ENCODE peak calls at places on chromosome 3, in four cellular contexts. H, A, F and B are unnamed samples.

GRCh38 chr3:174125267-174125844 is 727.8 kb downstream of the NLGN1 start:
- DNase-seq in H (no peak), A (peak; percentile 4), F (no peak), B (peak; percentile 2)

GRCh38 chr3:32819086-32819450 is 1.3 kb downstream of the TRIM71 start:
- DNase-seq in H (no peak), A (no peak), F (no peak), B (no peak)

GRCh38 chr3:141498592-141499223 is 11.9 kb downstream of the RASA2 start:
- DNase-seq in H (no peak), A (no peak), F (peak; percentile 74), B (no peak)

GRCh38 chr3:155352900-155353490 is 59.5 kb upstream of the STRIT1 start:
- DNase-seq in H (peak; percentile 55), A (no peak), F (no peak), B (peak; percentile 21)

GRCh38 chr3:194091141-194091540 is 44.8 kb upstream of the HES1 start:
- DNase-seq in H (peak; percentile 41), A (no peak), F (no peak), B (no peak)

GRCh38 chr3:152176241-152176640 is 92.5 kb upstream of the MBNL1 start:
- DNase-seq in H (no peak), A (no peak), F (no peak), B (no peak)

GRCh38 chr3:27888562-27888961 is 166.4 kb upstream of the EOMES start:
- DNase-seq in H (no peak), A (no peak), F (no peak), B (no peak)

GRCh38 chr3:177483182-177483967 is 286.1 kb upstream of the TBL1XR1 start:
- DNase-seq in H (no peak), A (peak; percentile 64), F (no peak), B (peak; percentile 23)

GRCh38 chr3:122789585-122790273 is 3.9 kb downstream of the HSPBAP1 start:
- DNase-seq in H (no peak), A (no peak), F (no peak), B (no peak)

GRCh38 chr3:119809249-119810017 is 27.5 kb downstream of the NR1I2 start:
- DNase-seq in H (no peak), A (no peak), F (no peak), B (no peak)

GRCh38 chr3:37445163-37445562 is 270.8 kb upstream of the LRRFIP2 start:
- DNase-seq in H (no peak), A (no peak), F (no peak), B (no peak)
- TF ChIP-seq HDAC2 in H (no peak), A (no peak), F (no peak), B (no peak)

DNA sequence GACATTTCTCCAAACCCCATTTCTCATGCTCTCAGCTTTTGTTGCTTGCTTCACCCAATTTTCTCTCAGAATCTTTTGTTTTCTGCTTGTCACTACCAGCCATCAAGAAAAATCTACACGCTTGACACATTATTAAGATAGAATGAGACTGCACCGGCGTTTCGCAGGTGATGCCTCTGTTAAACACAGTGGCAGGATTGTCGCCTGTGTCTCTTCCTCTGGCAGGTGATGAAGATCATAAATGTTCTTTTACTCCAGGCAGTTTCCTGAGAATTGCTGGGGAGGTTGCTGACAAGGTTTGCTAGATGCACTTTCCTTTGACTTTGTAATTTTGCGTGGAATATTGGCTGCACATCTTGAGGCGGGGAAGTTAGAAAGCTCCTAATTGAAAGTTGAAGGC is 75.4 kb downstream of the IL1RAP start:
- DNase-seq in H (no peak), A (no peak), F (no peak), B (no peak)
- TF ChIP-seq REST in H (no peak), A (no peak), F (no peak), B (no peak)

DNA sequence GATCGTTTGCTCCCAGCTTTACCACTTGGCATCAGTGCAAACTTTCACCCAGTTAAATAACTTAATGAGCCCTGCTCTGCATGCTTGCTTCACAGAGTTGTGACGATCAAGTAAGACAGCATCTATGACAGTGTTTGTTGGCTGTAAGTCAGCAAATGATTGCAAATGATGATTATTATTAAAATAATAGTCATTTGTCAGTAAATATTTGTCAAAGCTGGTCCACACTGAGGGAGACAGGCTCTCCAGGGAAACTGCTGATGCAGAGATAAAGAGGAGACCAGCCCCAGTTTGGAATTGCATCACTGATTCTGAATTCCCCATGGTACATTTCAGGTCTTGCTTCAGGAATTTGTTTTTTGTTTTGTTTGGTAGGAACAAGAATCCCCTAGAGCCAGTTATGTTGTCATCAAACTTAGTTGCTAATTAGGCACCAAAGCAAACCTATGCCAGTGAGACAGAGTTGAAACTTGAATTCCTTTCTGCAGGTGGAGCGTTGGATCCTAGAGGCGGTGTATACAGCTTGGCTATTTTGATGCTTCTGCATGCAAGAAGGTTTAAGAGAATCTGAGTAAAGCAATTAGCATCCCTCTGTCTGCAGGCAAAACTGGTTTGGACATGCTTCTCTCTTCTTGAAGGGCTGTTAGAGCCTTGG is 338.7 kb upstream of the TPRG1 start:
- DNase-seq in H (no peak), A (no peak), F (no peak), B (no peak)
- TF ChIP-seq CHD2 in H (no peak), A (no peak), F (no peak), B (no peak)

GRCh38 chr3:106811376-106811775 is 565.9 kb upstream of the CCDC54 start:
- DNase-seq in H (no peak), A (no peak), F (no peak), B (no peak)
- TF ChIP-seq HDAC2 in H (no peak), A (no peak), F (no peak), B (no peak)

DNA sequence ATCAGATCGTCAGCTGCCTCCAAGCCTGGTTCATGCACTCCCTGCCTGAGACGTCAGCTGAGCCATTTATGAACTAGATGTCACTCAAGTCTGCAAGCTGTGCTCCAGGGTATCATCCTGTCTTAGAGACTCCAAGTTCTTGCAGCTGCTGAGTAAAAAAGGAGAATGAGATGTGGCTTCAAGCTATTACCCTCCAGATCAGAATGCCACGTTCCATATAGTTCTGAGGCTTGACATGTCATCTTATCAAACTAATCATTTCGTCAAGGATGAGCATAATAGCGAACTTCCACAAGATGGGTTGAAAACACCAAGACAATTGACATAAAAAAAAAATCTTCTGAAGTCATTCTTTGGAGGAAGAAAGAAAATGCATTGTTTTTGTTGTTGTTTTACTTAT is 766.2 kb downstream of the TBL1XR1 start:
- DNase-seq in H (no peak), A (no peak), F (no peak), B (no peak)
- TF ChIP-seq REST in H (no peak), A (no peak), F (no peak), B (no peak)

DNA sequence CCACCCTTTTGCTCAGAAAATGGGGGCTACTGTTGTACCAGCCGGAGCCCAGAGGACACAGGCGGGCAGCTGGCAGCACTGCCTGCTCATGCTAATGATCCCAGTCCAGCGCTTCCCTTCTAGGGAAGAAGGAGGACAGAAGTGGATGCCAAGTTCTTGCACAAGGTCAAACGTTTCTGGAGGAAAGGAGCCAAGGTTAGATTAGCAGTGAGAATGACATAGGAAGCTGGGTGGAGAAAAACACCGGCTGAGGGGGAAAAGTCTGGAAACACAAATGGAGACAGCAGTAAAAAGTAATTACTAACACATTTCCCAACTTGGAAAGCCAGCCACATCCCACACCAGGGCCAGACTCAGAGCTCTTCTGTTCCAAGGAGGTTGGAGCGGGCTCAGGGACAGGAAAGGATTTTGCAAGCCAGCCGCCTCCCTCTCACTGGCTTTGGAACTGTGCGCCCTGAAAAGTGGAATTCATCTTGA is 133.8 kb downstream of the CD47 start:
- DNase-seq in H (no peak), A (no peak), F (no peak), B (no peak)
- TF ChIP-seq CHD2 in H (no peak), A (no peak), F (no peak), B (no peak)

DNA sequence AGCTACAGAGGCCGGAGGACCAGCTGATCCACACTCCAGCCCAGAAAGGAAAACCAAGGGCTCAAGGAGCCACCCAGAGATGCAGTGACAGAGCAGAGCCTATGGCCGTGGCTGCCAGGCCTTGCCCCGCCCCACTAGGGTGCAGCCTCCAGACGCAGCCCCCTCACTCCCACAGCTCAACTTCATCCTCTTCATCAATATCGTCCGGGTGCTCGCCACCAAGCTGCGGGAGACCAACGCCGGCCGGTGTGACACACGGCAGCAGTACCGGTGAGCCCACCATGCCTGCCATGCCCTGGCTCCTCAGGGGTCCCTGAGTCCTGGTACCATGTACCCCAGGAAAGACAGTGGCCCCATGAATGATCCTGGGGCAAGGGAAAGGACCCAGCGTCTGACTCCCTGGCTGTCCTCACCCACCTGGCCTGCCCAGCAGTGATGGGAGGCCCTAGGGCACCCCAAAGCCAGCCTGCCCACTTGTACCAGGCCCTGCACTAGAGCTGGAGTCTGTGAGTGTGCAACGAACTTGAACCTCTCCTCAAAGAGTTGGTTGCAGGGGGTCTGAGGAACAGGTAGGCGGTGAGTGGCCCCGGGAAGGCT is 24.2 kb downstream of the PTH1R start:
- DNase-seq in H (no peak), A (no peak), F (no peak), B (no peak)
- TF ChIP-seq HDAC2 in H (no peak), A (no peak), F (no peak), B (no peak)

GRCh38 chr3:118304557-118304956 is 730.1 kb downstream of the IGSF11 start:
- DNase-seq in H (no peak), A (no peak), F (no peak), B (peak; percentile 7)
- TF ChIP-seq REST in H (no peak), A (no peak), F (no peak), B (no peak)